ENCODE peak calls at places on chromosomes 7 and 10, in seven cellular contexts. J, A, I, K, D, U and V are unnamed samples.

GRCh38 chr10:30784521-30784895 is 155.0 kb upstream of the LYZL2 start:
- DNase-seq in J (no peak), A (no peak), K (no peak), U (no peak), I (no peak), D (no peak), V (no peak)

GRCh38 chr10:35074266-35074665 is 15.9 kb downstream of the CUL2 start:
- DNase-seq in A (no peak), D (no peak), I (no peak), U (no peak), J (no peak), K (no peak), V (no peak)

GRCh38 chr7:134114992-134115391 is 12.1 kb upstream of the LRGUK start:
- DNase-seq in D (no peak), K (no peak), J (no peak), A (no peak), U (no peak), I (no peak), V (no peak)

GRCh38 chr10:86321568-86321967 is 45.0 kb downstream of the GRID1 start:
- DNase-seq in D (no peak), A (no peak), J (no peak), I (no peak), K (no peak), U (no peak), V (no peak)

GRCh38 chr7:14754631-14755030 is 147.9 kb downstream of the DGKB start:
- DNase-seq in I (no peak), U (no peak), J (peak), D (no peak), A (no peak), K (no peak), V (no peak)

GRCh38 chr10:124864421-124865193 is 63.0 kb downstream of the ABRAXAS2 start:
- DNase-seq in J (no peak), I (no peak), U (no peak), D (peak), K (no peak), A (peak), V (no peak)

GRCh38 chr7:73520673-73521635 is 1.1 kb downstream of the BAZ1B start:
- DNase-seq in I (no peak), U (no peak), J (peak), K (peak), D (no peak), A (no peak), V (no peak)

GRCh38 chr10:6520138-6520537 is 59.9 kb downstream of the PRKCQ start:
- DNase-seq in D (no peak), I (no peak), J (no peak), K (no peak), A (no peak), U (no peak), V (no peak)

GRCh38 chr7:22664988-22665798 is 61.8 kb upstream of the IL6 start:
- DNase-seq in A (no peak), I (no peak), K (no peak), J (no peak), D (no peak), U (no peak), V (no peak)

GRCh38 chr10:60171436-60172013 is 218.2 kb downstream of the ANK3 start:
- DNase-seq in J (no peak), U (no peak), K (no peak), I (no peak), D (no peak), A (no peak), V (no peak)

GRCh38 chr7:143487566-143487965 is 9.9 kb downstream of the TAS2R41 start:
- DNase-seq in I (no peak), A (no peak), J (no peak), U (no peak), K (no peak), D (peak), V (no peak)

GRCh38 chr7:140640060-140640611 is 477 bp downstream of the DENND2A start:
- DNase-seq in J (peak), D (peak), K (no peak), A (no peak), U (peak), I (no peak), V (peak)

GRCh38 chr7:2820508-2820934 is 23.6 kb downstream of the GNA12 start:
- DNase-seq in K (no peak), A (peak), J (no peak), I (no peak), D (peak), U (no peak), V (no peak)

GRCh38 chr10:30493609-30494530 is 59.9 kb downstream of the MAP3K8 start:
- DNase-seq in A (no peak), I (no peak), D (peak), J (no peak), U (no peak), K (peak), V (peak)

GRCh38 chr7:49800031-49800430 is 26.6 kb downstream of the VWC2 start:
- DNase-seq in J (no peak), I (no peak), K (no peak), U (no peak), A (no peak), D (no peak), V (no peak)

GRCh38 chr10:97574374-97575100 is 2.0 kb downstream of the ANKRD2 start:
- DNase-seq in A (peak), U (no peak), K (no peak), D (peak), I (no peak), J (peak), V (no peak)

GRCh38 chr7:156169474-156170370 is 357.5 kb upstream of the SHH start:
- DNase-seq in D (no peak), U (no peak), A (no peak), K (no peak), I (no peak), J (no peak), V (no peak)

GRCh38 chr7:101170617-101171441 is 5.5 kb upstream of the VGF start:
- DNase-seq in U (no peak), D (no peak), A (no peak), J (no peak), K (no peak), I (no peak), V (no peak)

GRCh38 chr7:107505997-107506682 is 36.3 kb downstream of the GPR22 start:
- DNase-seq in I (no peak), K (peak), U (no peak), A (peak), J (no peak), D (no peak), V (no peak)

GRCh38 chr10:131676448-131676847 is 224.4 kb upstream of the PPP2R2D start:
- DNase-seq in D (no peak), J (no peak), I (no peak), U (no peak), A (no peak), K (no peak), V (no peak)

GRCh38 chr10:17831896-17832295 is 22.7 kb downstream of the MRC1 start:
- DNase-seq in K (no peak), A (peak), U (no peak), J (no peak), D (no peak), I (no peak), V (no peak)

GRCh38 chr10:79274279-79275104 is 72.8 kb upstream of the PPIF start:
- DNase-seq in I (no peak), D (peak), K (no peak), A (peak), J (no peak), U (no peak), V (no peak)

GRCh38 chr7:37112882-37113281 is 335.8 kb downstream of the ELMO1 start:
- DNase-seq in U (no peak), K (no peak), D (no peak), J (no peak), A (no peak), I (no peak), V (no peak)

GRCh38 chr10:63671317-63671937 is 150.2 kb downstream of the REEP3 start:
- DNase-seq in I (no peak), J (no peak), D (no peak), A (no peak), U (no peak), K (no peak), V (no peak)

GRCh38 chr7:33905389-33906032 is at the start of gene BMPER:
- DNase-seq in K (no peak), J (peak), D (peak), A (no peak), U (peak), I (no peak), V (peak)

GRCh38 chr7:90677742-90678439 is 81.8 kb downstream of the CDK14 start:
- DNase-seq in U (no peak), D (no peak), J (peak), A (no peak), I (no peak), K (no peak), V (no peak)

GRCh38 chr7:104960741-104961479 is 53.1 kb upstream of the KMT2E start:
- DNase-seq in I (no peak), U (peak), D (no peak), K (peak), J (no peak), A (no peak), V (no peak)

GRCh38 chr7:29896685-29897411 is 90.5 kb downstream of the WIPF3 start:
- DNase-seq in U (no peak), A (no peak), K (no peak), I (no peak), D (no peak), J (no peak), V (no peak)

GRCh38 chr7:158789842-158790241 is 39.5 kb downstream of the ESYT2 start:
- DNase-seq in J (peak), K (no peak), A (no peak), U (no peak), D (no peak), I (no peak), V (no peak)

GRCh38 chr10:109698121-109698520 is 225.2 kb downstream of the XPNPEP1 start:
- DNase-seq in U (no peak), K (peak), A (no peak), I (no peak), J (no peak), D (no peak), V (no peak)

GRCh38 chr7:52107355-52107754 is 790.7 kb upstream of the COBL start:
- DNase-seq in D (no peak), I (no peak), A (no peak), J (peak), U (no peak), K (no peak), V (no peak)

GRCh38 chr10:13987472-13987871 is 343.3 kb downstream of the FRMD4A start:
- DNase-seq in I (no peak), D (no peak), A (no peak), K (peak), J (no peak), U (no peak), V (no peak)

GRCh38 chr7:96910484-96910883 is 94.9 kb upstream of the DLX6 start:
- DNase-seq in A (no peak), U (no peak), J (no peak), I (no peak), D (no peak), K (no peak), V (no peak)

GRCh38 chr10:93352638-93353383 is 129.3 kb downstream of the MYOF start:
- DNase-seq in K (peak), D (no peak), U (peak), A (no peak), J (peak), I (no peak), V (peak)

GRCh38 chr7:60706-61105 is 131.7 kb upstream of the FAM20C start:
- DNase-seq in K (no peak), I (no peak), J (no peak), D (no peak), U (no peak), A (no peak), V (no peak)

GRCh38 chr10:21497177-21497807 is 28.2 kb downstream of the SKIDA1 start:
- DNase-seq in U (no peak), K (peak), A (peak), D (peak), J (peak), I (no peak), V (peak)

GRCh38 chr7:19117081-19117869 is at the start of gene TWIST1:
- DNase-seq in K (no peak), A (no peak), U (peak), D (peak), I (no peak), J (peak), V (peak)

GRCh38 chr10:71218046-71218832 is 5.9 kb downstream of the UNC5B start:
- DNase-seq in A (no peak), U (no peak), J (no peak), K (no peak), I (no peak), D (no peak), V (no peak)

GRCh38 chr10:71218833-71219120 is 6.4 kb downstream of the UNC5B start:
- DNase-seq in D (no peak), U (no peak), I (no peak), J (no peak), K (no peak), A (no peak), V (no peak)

GRCh38 chr10:71216363-71216695 is 4.0 kb downstream of the UNC5B start:
- DNase-seq in D (no peak), A (no peak), J (no peak), I (no peak), U (no peak), K (no peak), V (no peak)

GRCh38 chr10:71216751-71217265 is 4.4 kb downstream of the UNC5B start:
- DNase-seq in A (no peak), I (no peak), U (no peak), D (no peak), K (no peak), J (no peak), V (no peak)

GRCh38 chr10:71217266-71218045 is 5.1 kb downstream of the UNC5B start:
- DNase-seq in D (no peak), K (no peak), I (no peak), U (no peak), A (no peak), J (peak), V (peak)
- TF ChIP-seq CTCF in D (no peak), K (no peak), I (no peak), U (no peak), A (no peak), J (no peak), V (no peak)

GRCh38 chr7:110698576-110698975 is 392.4 kb upstream of the LRRN3 start:
- DNase-seq in D (no peak), J (no peak), I (no peak), A (no peak), K (no peak), U (no peak), V (no peak)
- TF ChIP-seq CTCF in D (no peak), J (no peak), I (no peak), A (no peak), K (no peak), U (no peak), V (no peak)

DNA sequence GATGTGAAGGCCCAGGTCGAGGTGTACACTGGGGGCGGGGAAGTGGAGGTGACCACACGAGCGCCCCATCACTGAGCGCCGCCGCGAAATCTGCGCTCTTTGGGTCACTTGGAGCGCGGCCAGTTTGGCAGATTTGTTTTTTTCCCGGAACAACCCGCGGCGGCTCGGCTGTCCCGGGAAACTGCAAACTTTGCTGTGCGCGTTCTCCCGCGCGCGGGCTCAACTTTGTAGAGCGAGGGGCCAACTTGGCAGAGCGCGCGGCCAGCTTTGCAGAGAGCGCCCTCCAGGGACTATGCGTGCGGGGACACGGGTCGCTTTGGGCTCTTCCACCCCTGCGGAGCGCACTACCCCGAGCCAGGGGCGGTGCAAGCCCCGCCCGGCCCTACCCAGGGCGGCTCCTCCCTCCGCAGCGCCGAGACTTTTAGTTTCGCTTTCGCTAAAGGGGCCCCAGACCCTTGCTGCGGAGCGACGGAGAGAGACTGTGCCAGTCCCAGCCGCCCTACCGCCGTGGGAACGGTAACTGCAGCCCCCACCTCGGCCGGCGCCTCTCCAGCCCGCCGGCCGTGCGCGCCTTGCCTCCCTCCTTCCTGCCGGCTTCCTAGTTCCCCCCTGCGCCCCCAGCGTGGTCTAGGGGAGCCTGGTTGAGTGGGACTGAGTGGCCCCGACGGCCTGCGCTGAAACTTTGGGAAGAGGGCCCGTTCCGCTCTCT is at the start of gene CASP7:
- DNase-seq in A (peak), U (peak), J (peak), D (peak), K (peak), I (peak), V (peak)
- TF ChIP-seq CTCF in A (no peak), U (peak), J (no peak), D (no peak), K (peak), I (no peak), V (peak)

DNA sequence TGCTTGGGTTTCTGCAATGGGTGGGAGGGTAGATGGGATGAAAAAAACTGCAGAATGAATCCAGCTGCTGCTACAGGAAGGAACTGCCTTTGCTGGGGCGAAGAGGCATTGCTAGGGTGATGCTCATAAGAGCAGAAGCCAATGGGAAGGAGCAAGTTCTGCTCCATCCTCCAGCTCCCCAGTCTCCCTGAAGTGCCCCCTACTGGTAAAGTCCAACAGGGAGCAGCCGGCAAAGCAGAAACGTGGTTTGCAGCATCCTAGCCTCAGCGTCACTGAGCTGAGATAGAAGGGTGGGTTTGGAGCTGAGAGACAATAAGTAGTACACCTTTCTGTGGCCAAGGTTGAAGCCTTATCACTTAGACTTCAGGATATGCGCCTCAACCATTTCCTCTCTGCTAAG is 220.5 kb downstream of the CCSER2 start:
- DNase-seq in J (peak), I (no peak), A (no peak), U (no peak), K (no peak), D (no peak), V (no peak)
- TF ChIP-seq CTCF in J (peak), I (no peak), A (no peak), U (peak), K (peak), D (peak), V (peak)

DNA sequence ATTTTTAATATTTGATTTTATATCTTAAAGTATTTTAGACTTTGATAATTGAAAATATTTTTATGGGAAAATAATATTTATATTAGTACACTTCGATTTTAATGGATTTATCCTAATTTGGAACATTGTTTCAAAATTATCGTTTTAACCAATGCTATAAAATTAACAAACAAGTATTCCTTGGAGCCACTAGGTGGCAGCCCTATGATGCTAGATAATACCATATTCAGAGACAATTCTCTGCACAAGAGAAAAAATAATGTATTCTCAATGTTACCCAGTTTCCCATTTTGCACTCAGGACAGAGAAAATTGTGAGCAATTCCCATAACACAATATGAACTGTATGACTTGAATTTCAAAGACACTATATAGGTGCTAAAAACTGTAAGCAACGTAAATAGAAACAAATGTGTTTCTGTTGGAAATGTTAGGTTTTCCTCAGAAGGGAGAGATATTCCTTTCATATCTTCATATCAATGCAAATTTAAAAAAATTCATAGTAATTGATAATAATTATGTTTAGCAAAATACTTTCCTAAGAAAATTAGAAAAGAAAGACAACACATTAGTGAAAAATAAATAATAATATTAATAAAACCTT is 237.8 kb downstream of the SEMA3E start:
- DNase-seq in J (peak), I (no peak), U (peak), K (peak), A (no peak), D (no peak), V (peak)
- TF ChIP-seq CTCF in J (peak), I (no peak), U (peak), K (peak), A (peak), D (peak), V (peak)

GRCh38 chr10:119368991-119369869 is 161.9 kb downstream of the GRK5 start:
- DNase-seq in I (no peak), K (peak), J (no peak), D (no peak), A (no peak), U (peak), V (peak)

GRCh38 chr10:119370046-119370770 is 162.8 kb downstream of the GRK5 start:
- DNase-seq in K (no peak), I (no peak), D (peak), J (no peak), U (no peak), A (no peak), V (no peak)

GRCh38 chr10:119370972-119371703 is 163.8 kb downstream of the GRK5 start:
- DNase-seq in U (no peak), J (no peak), A (no peak), K (no peak), I (no peak), D (peak), V (no peak)

GRCh38 chr10:119374236-119374635 is 166.9 kb downstream of the GRK5 start:
- DNase-seq in J (no peak), U (no peak), K (no peak), I (no peak), A (no peak), D (no peak), V (no peak)

GRCh38 chr10:119371704-119372663 is 164.6 kb downstream of the GRK5 start:
- DNase-seq in J (no peak), D (no peak), I (no peak), U (no peak), A (no peak), K (peak), V (peak)
- TF ChIP-seq CTCF in J (no peak), D (no peak), I (no peak), U (no peak), A (no peak), K (no peak), V (no peak)

GRCh38 chr10:44822993-44823392 is 88.1 kb upstream of the TMEM72 start:
- DNase-seq in K (no peak), U (no peak), A (no peak), J (no peak), I (no peak), D (no peak), V (no peak)
- TF ChIP-seq CTCF in K (no peak), U (no peak), A (no peak), J (no peak), I (no peak), D (no peak), V (no peak)

DNA sequence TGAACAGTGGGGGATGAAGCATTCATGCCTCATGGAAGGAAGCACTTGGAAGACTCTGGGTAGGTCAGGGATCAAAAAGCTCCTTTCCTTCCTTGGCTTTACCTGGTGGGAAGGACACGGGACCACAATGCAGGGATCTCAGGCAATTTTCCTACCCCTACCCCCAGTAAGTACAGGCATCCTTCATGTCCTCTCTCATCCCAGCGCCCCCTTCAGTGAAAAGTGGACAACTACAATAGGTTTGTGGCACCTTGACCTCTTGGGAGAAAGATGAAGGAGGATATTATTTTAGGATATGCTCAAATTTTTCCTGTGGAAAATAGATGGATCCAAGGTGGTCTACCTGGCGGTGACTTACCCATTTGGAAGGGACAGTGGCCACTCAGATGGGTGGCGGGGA is 16.5 kb downstream of the AFAP1L2 start:
- DNase-seq in I (no peak), U (no peak), J (peak), A (no peak), D (no peak), K (no peak), V (no peak)
- TF ChIP-seq CTCF in I (no peak), U (no peak), J (peak), A (no peak), D (no peak), K (no peak), V (no peak)